ENCODE peak calls at places on chromosomes 6 and 20, in five cellular contexts. I is C1 segment of cervical spinal cord, T is kidney tubule cell, G is B cell, V is PC-3. M is an unnamed sample.

GRCh38 chr6:169286961-169287360 is 33.3 kb upstream of the THBS2 start:
- DNase-seq in I (no peak), G (no peak), V (no peak), T (no peak), M (no peak)

GRCh38 chr6:35794536-35795452 is 2.3 kb downstream of the CLPS start:
- DNase-seq in I (no peak), G (no peak), V (no peak), T (no peak), M (no peak)

GRCh38 chr6:106880952-106881351 is 93.6 kb downstream of the CD24 start:
- DNase-seq in T (no peak), G (no peak), V (no peak), I (no peak), M (no peak)

GRCh38 chr6:119147101-119148053 is 68.9 kb upstream of the FAM184A start:
- DNase-seq in V (peak), I (no peak), T (peak), G (no peak), M (peak)

GRCh38 chr20:59392741-59393140 is 92.3 kb downstream of the EDN3 start:
- DNase-seq in I (no peak), G (no peak), V (no peak), T (no peak), M (no peak)

GRCh38 chr6:166029506-166029905 is 138.1 kb downstream of the TBXT start:
- DNase-seq in G (no peak), I (no peak), V (no peak), T (no peak), M (no peak)

GRCh38 chr6:116524236-116524635 is 12.8 kb downstream of the CALHM5 start:
- DNase-seq in G (no peak), T (no peak), I (no peak), V (no peak), M (no peak)

GRCh38 chr6:163890100-163890499 is 475.6 kb downstream of the QKI start:
- DNase-seq in T (no peak), V (no peak), G (no peak), I (no peak), M (no peak)

GRCh38 chr20:16810216-16810615 is 62.1 kb downstream of the OTOR start:
- DNase-seq in G (no peak), T (peak), V (peak), I (no peak), M (no peak)

GRCh38 chr6:149899486-149899885 is 1.6 kb upstream of the RAET1E start:
- DNase-seq in V (no peak), G (no peak), T (no peak), I (no peak), M (no peak)

GRCh38 chr6:69985180-69985579 is 118.8 kb downstream of the COL19A1 start:
- DNase-seq in G (no peak), V (peak), T (peak), I (no peak), M (no peak)

GRCh38 chr20:36179170-36179945 is 24.8 kb downstream of the EPB41L1 start:
- DNase-seq in I (peak), V (no peak), T (no peak), G (no peak), M (no peak)

GRCh38 chr6:66403965-66404364 is 696.9 kb upstream of the EYS start:
- DNase-seq in V (no peak), I (no peak), G (no peak), T (no peak), M (no peak)

GRCh38 chr6:2947424-2947823 is 23.9 kb downstream of the SERPINB6 start:
- DNase-seq in V (no peak), I (no peak), T (no peak), G (no peak), M (no peak)

GRCh38 chr6:162294030-162294429 is 433.5 kb downstream of the PRKN start:
- DNase-seq in I (peak), G (no peak), T (no peak), V (no peak), M (no peak)

GRCh38 chr6:28709478-28710349 is 184.0 kb downstream of the GPX5 start:
- DNase-seq in T (peak), I (no peak), G (no peak), V (no peak), M (no peak)

GRCh38 chr6:23784313-23784919 is 341.6 kb upstream of the NRSN1 start:
- DNase-seq in I (no peak), T (no peak), G (no peak), V (no peak), M (no peak)

GRCh38 chr6:163183791-163184190 is 230.7 kb upstream of the QKI start:
- DNase-seq in T (no peak), I (no peak), G (no peak), V (no peak), M (no peak)

GRCh38 chr20:19077370-19078220 is 134.8 kb upstream of the SLC24A3 start:
- DNase-seq in V (no peak), T (no peak), I (no peak), G (no peak), M (no peak)

GRCh38 chr6:157143885-157144795 is 179.2 kb downstream of the TMEM242 start:
- DNase-seq in T (no peak), V (no peak), G (no peak), I (no peak), M (no peak)

GRCh38 chr20:16714242-16714641 is 15.6 kb upstream of the SNRPB2 start:
- DNase-seq in V (no peak), G (no peak), T (no peak), I (no peak), M (no peak)

GRCh38 chr6:30681696-30682180 is 4.7 kb downstream of the PPP1R18 start:
- DNase-seq in V (no peak), G (no peak), T (no peak), I (no peak), M (no peak)

GRCh38 chr6:143490244-143490643 is 21.3 kb downstream of the FUCA2 start:
- DNase-seq in G (no peak), T (no peak), V (no peak), I (no peak), M (no peak)

GRCh38 chr6:144576871-144577270 is 291.7 kb downstream of the UTRN start:
- DNase-seq in T (no peak), I (no peak), V (no peak), G (no peak), M (no peak)

GRCh38 chr6:107730683-107731314 is 93.3 kb downstream of the SCML4 start:
- DNase-seq in I (no peak), T (no peak), V (no peak), G (no peak), M (no peak)

GRCh38 chr6:84508334-84508733 is 256.1 kb downstream of the TBX18 start:
- DNase-seq in V (peak), G (no peak), T (no peak), I (no peak), M (no peak)

GRCh38 chr6:121437861-121438651 is 2.6 kb downstream of the GJA1 start:
- DNase-seq in I (no peak), T (peak), V (peak), G (no peak), M (no peak)

GRCh38 chr6:6915813-6916547 is 191.8 kb upstream of the RREB1 start:
- DNase-seq in I (no peak), T (peak), V (peak), G (no peak), M (no peak)

GRCh38 chr6:137637161-137637560 is 143.0 kb upstream of the OLIG3 start:
- DNase-seq in G (no peak), T (peak), V (peak), I (no peak), M (no peak)

GRCh38 chr20:53794529-53795115 is 201.0 kb upstream of the ZNF217 start:
- DNase-seq in I (no peak), T (no peak), G (no peak), V (no peak), M (no peak)

GRCh38 chr6:33450434-33450833 is 3.9 kb upstream of the ZBTB9 start:
- DNase-seq in T (no peak), V (no peak), G (no peak), I (no peak), M (no peak)

GRCh38 chr20:37378785-37379598 is 33.1 kb downstream of the SRC start:
- DNase-seq in V (peak), T (peak), I (no peak), G (no peak), M (no peak)

GRCh38 chr6:14848019-14848418 is 397.9 kb upstream of the JARID2 start:
- DNase-seq in T (no peak), G (no peak), I (no peak), V (no peak), M (no peak)

GRCh38 chr6:18076231-18076630 is 46.2 kb downstream of the NHLRC1 start:
- DNase-seq in T (no peak), V (no peak), G (no peak), I (no peak), M (no peak)

GRCh38 chr20:9363673-9364072 is 150.7 kb upstream of the LAMP5 start:
- DNase-seq in I (no peak), V (peak), T (peak), G (no peak), M (no peak)

GRCh38 chr6:130783416-130784107 is 43.6 kb upstream of the SMLR1 start:
- DNase-seq in I (no peak), V (no peak), T (no peak), G (no peak), M (no peak)

GRCh38 chr20:16459019-16459700 is 114.1 kb downstream of the KIF16B start:
- DNase-seq in T (peak), V (peak), I (no peak), G (no peak), M (no peak)

GRCh38 chr6:166341464-166341863 is 881 bp downstream of the SFT2D1 start:
- DNase-seq in G (no peak), T (no peak), V (no peak), I (no peak), M (no peak)

M was measured in GM19239.